ENCODE peak calls at places on chromosomes 7 and 10, in seven cellular contexts. L, G, W, V, E, K and O are unnamed samples.

GRCh38 chr7:70673833-70674232 is 458.1 kb upstream of the GALNT17 start:
- DNase-seq in E (no peak), L (no peak), G (no peak), V (no peak), K (no peak), W (no peak), O (no peak)

GRCh38 chr10:26962835-26963234 is 102.1 kb upstream of the ABI1 start:
- DNase-seq in E (no peak), L (no peak), K (no peak), V (no peak), W (no peak), G (no peak), O (no peak)

GRCh38 chr7:50544992-50545391 is 20.2 kb downstream of the DDC start:
- DNase-seq in L (no peak), E (no peak), W (no peak), V (no peak), G (no peak), K (no peak), O (no peak)

GRCh38 chr10:75982611-75983369 is 551.4 kb downstream of the LRMDA start:
- DNase-seq in V (no peak), W (no peak), E (no peak), K (no peak), L (peak; percentile 55), G (no peak), O (no peak)

GRCh38 chr7:11427686-11428273 is 404.2 kb downstream of the THSD7A start:
- DNase-seq in W (peak; percentile 53), V (peak; percentile 38), G (no peak), L (peak; percentile 63), E (peak; percentile 48), K (no peak), O (peak; percentile 10)

GRCh38 chr10:127564644-127565043 is 15.5 kb downstream of the NPS start:
- DNase-seq in K (no peak), V (no peak), G (no peak), E (no peak), L (no peak), W (no peak), O (no peak)

GRCh38 chr7:132469264-132469663 is 107.0 kb downstream of the PLXNA4 start:
- DNase-seq in W (no peak), V (peak; percentile 1), K (no peak), G (no peak), L (peak; percentile 54), E (no peak), O (no peak)

GRCh38 chr10:131135716-131136115 is 175.8 kb downstream of the TCERG1L start:
- DNase-seq in V (no peak), L (no peak), K (no peak), E (no peak), W (no peak), G (no peak), O (no peak)

GRCh38 chr7:29224726-29225125 is 30.2 kb downstream of the CHN2 start:
- DNase-seq in G (no peak), L (peak; percentile 25), V (peak; percentile 19), K (no peak), W (no peak), E (no peak), O (no peak)

GRCh38 chr10:51006686-51007085 is 67.6 kb upstream of the PRKG1 start:
- DNase-seq in W (no peak), L (no peak), G (no peak), V (no peak), K (no peak), E (no peak), O (no peak)

GRCh38 chr7:88429382-88429781 is 122.7 kb upstream of the STEAP4 start:
- DNase-seq in G (no peak), W (peak; percentile 15), E (no peak), L (no peak), V (peak; percentile 2), K (no peak), O (no peak)

GRCh38 chr7:92485974-92486373 is 8.2 kb upstream of the ERVW-1 start:
- DNase-seq in E (no peak), V (no peak), W (no peak), G (no peak), K (no peak), L (no peak), O (no peak)

GRCh38 chr7:33243319-33243881 is 114.0 kb downstream of the BBS9 start:
- DNase-seq in E (peak; percentile 36), G (no peak), V (peak; percentile 27), W (peak; percentile 26), L (peak; percentile 51), K (no peak), O (no peak)

GRCh38 chr10:67296926-67297325 is 371.1 kb downstream of the LRRTM3 start:
- DNase-seq in K (no peak), G (no peak), L (no peak), E (no peak), V (no peak), W (no peak), O (no peak)

GRCh38 chr10:93222211-93222754 is 148.6 kb downstream of the CYP26A1 start:
- DNase-seq in K (no peak), G (no peak), W (no peak), E (no peak), V (no peak), L (peak; percentile 16), O (no peak)

GRCh38 chr7:116097365-116098009 is 66.9 kb upstream of the TFEC start:
- DNase-seq in G (no peak), V (peak; percentile 70), W (peak; percentile 75), K (no peak), L (peak; percentile 89), E (peak; percentile 53), O (peak; percentile 62)

GRCh38 chr7:84492128-84492527 is 297.5 kb upstream of the SEMA3A start:
- DNase-seq in W (no peak), E (no peak), G (no peak), L (no peak), K (no peak), V (no peak), O (no peak)

GRCh38 chr7:2505401-2505800 is 14.2 kb upstream of the LFNG start:
- DNase-seq in K (no peak), V (no peak), L (no peak), E (no peak), W (no peak), G (no peak), O (no peak)

GRCh38 chr7:25788961-25789620 is 362.9 kb upstream of the NFE2L3 start:
- DNase-seq in L (no peak), W (no peak), E (no peak), G (no peak), K (no peak), V (no peak), O (no peak)

GRCh38 chr7:82202965-82203364 is 240.6 kb downstream of the CACNA2D1 start:
- DNase-seq in L (no peak), E (no peak), V (no peak), K (no peak), W (no peak), G (no peak), O (no peak)
- H3K27ac ChIP-seq in L (no peak overlapping the region), E (no peak overlapping the region), V (no peak overlapping the region), K (no peak overlapping the region), W (no peak overlapping the region), G (no peak overlapping the region), O (no peak overlapping the region)

DNA sequence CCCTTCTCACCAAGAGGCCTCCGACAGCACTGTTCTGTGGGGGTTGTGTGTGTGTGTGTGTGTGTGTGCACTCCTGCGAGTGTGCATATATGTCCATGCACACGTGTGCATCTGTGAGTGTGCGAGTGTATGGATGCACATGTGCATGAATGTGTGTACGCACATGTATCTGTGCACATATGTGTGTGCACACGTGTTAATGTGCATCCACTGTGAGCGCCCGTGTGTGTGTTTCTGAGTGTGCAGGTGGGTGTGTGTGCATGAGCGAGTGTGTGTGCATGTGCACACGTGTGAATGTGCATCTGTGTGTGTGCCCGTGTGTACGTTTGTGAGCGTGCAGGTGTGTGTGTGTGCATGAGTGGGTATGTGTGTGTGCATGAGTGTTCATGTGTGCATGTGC is 48.5 kb upstream of the FOXL3 start:
- DNase-seq in E (no peak), W (no peak), V (no peak), L (no peak), K (no peak), G (no peak), O (no peak)
- H3K9me3 ChIP-seq in E (no peaks in the 10 kb centered on the region), W (no peaks in the 10 kb centered on the region), V (no peaks in the 10 kb centered on the region), L (no peaks in the 10 kb centered on the region), K (no peaks in the 10 kb centered on the region), G (no peaks in the 10 kb centered on the region), O (no peaks in the 10 kb centered on the region)

GRCh38 chr10:73647211-73647874 is 6.1 kb upstream of the MYOZ1 start:
- DNase-seq in G (peak; percentile 92), E (no peak), W (no peak), K (peak; percentile 16), L (peak; percentile 40), V (no peak), O (no peak)
- H3K4me1 ChIP-seq in G (peaks cover 3% of the 10 kb centered on the region), E (no peaks in the 10 kb centered on the region), W (peaks cover 11% of the 10 kb centered on the region), K (no peaks in the 10 kb centered on the region), L (peaks cover 15% of the 10 kb centered on the region), V (peaks cover 5% of the 10 kb centered on the region), O (peaks cover 18% of the 10 kb centered on the region)

DNA sequence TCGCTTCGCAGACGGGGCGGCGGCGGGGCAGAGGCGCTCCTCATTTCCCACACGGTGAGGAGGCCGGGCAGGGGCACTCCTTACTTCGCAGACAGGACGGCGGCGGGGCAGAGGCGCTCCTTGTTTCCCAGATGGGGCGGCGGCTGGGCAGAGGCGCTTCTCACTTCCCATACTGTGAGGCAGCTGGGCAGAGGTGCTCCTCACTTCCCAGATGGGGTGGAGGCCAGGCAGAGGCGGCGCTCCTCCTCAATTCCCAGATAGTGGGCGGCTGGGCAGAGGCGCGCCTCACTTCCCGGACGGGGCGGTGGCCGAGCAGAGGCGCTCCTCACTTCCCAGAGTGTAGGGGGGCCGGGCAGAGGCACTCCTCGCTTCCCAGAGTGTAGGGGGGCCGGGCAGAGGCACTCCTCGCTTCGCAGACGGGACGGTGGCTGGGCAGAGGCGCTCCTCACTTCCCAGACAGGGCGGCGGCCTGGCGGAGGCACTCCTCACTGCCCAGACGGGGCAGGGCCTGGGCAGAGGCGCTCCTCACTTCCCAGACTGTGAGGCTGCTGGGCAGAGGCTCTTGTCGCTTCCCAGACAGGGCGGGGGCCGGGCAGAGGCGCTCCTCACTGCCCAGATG is 43.1 kb downstream of the ZEB1 start:
- DNase-seq in G (no peak), K (no peak), L (no peak), V (no peak), W (no peak), E (no peak), O (no peak)
- H3K27ac ChIP-seq in G (no peak overlapping the region), K (no peak overlapping the region), L (no peak overlapping the region), V (no peak overlapping the region), W (no peak overlapping the region), E (no peak overlapping the region), O (no peak overlapping the region)